ENCODE peak calls at places on chromosomes 3 and 15, in five cellular contexts. Q is gastrocnemius medialis, F is HCT116, P is lower lobe of right lung, H is fibroblast of lung. K is an unnamed sample.

GRCh38 chr15:70875001-70875782 is 17.0 kb downstream of the THAP10 start:
- DNase-seq in Q (no peak), F (no peak), P (no peak), H (peak; percentile 33), K (no peak)

GRCh38 chr3:178761024-178761423 is 224.8 kb downstream of the KCNMB2 start:
- DNase-seq in F (no peak), H (no peak), P (no peak), Q (no peak), K (no peak)

GRCh38 chr3:133884547-133885240 is 11.0 kb downstream of the RAB6B start:
- DNase-seq in Q (no peak), F (no peak), H (no peak), P (no peak), K (peak; percentile 8)

GRCh38 chr3:67083277-67083676 is 85.2 kb downstream of the KBTBD8 start:
- DNase-seq in Q (no peak), F (no peak), P (no peak), H (peak; percentile 20), K (no peak)

GRCh38 chr15:62165029-62165792 is at the start of gene C2CD4B:
- DNase-seq in H (no peak), P (peak; percentile 70), F (no peak), Q (no peak), K (peak; percentile 91)

GRCh38 chr3:129651316-129652202 is 45.1 kb upstream of the PLXND1 start:
- DNase-seq in H (peak; percentile 94), F (peak; percentile 59), P (no peak), Q (no peak), K (no peak)

GRCh38 chr15:82554351-82554750 is 14.1 kb upstream of the RPS17 start:
- DNase-seq in H (no peak), F (no peak), Q (peak; percentile 33), P (no peak), K (no peak)

GRCh38 chr3:177554900-177555759 is 357.8 kb upstream of the TBL1XR1 start:
- DNase-seq in P (no peak), Q (no peak), H (peak; percentile 91), F (no peak), K (no peak)

GRCh38 chr3:187186801-187187421 is 10.4 kb upstream of the RTP1 start:
- DNase-seq in Q (peak; percentile 74), H (peak; percentile 98), P (peak; percentile 50), F (no peak), K (peak; percentile 77)

GRCh38 chr3:160125188-160125587 is 100.0 kb upstream of the C3orf80 start:
- DNase-seq in F (no peak), P (no peak), Q (no peak), H (no peak), K (no peak)

GRCh38 chr3:124597273-124597672 is 133.0 kb upstream of the UMPS start:
- DNase-seq in H (no peak), Q (no peak), F (no peak), P (no peak), K (no peak)

GRCh38 chr3:23667536-23668429 is 138.0 kb upstream of the UBE2E1 start:
- DNase-seq in H (peak; percentile 46), P (no peak), F (no peak), Q (no peak), K (no peak)

GRCh38 chr3:153113553-153113952 is 48.5 kb upstream of the RAP2B start:
- DNase-seq in P (no peak), H (no peak), F (no peak), Q (no peak), K (no peak)

GRCh38 chr15:59165726-59166125 is 40.9 kb upstream of the LDHAL6B start:
- DNase-seq in F (no peak), H (peak; percentile 41), P (no peak), Q (no peak), K (no peak)

GRCh38 chr3:110736332-110736731 is 335.3 kb upstream of the NECTIN3 start:
- DNase-seq in F (no peak), P (no peak), H (no peak), Q (no peak), K (no peak)

DNA sequence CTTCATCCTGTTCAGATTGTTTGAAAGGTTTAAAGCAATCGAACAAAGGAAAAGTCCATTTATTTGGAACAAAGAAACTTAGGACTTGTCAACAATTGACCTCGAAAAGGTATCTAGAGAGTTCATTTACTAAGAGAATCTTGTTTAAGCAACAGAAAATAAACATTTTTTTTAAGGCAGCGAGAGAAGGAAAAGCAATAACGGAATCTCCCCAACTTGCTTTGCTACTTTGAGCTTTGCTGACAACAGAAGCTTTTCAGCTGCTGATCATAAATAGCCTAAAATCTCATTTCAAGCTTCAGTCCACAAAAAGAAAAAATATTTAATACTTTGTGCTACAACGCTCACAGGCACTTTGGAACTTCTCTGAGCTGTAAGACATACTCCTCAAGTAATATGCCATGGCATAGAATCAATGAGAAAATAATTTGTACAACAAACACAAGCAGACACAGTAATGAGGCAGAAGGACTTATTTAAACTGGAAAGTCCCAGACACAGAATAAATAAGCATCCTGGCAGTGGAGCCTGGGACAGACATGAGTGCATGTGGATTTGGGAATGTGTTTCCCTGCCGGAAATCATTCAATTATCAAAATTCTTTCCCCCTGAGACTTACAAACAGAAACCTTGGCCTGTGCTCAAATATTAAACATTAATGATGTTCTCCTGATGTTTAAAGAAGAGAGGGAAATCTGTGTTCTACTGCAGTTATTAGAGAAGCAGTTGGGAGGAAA is 520.3 kb downstream of the ROBO1 start:
- DNase-seq in P (no peak), H (peak; percentile 78), Q (no peak), F (no peak), K (no peak)
- H3K27ac ChIP-seq in P (peak overlapping the region; percentile 32), H (peak overlapping the region; percentile 2), Q (no peak overlapping the region), F (no peak overlapping the region), K (no peak overlapping the region)

GRCh38 chr3:32842987-32843386 is 25.2 kb downstream of the TRIM71 start:
- DNase-seq in H (no peak), Q (no peak), P (no peak), F (no peak), K (no peak)

GRCh38 chr3:32844914-32845313 is 27.1 kb downstream of the TRIM71 start:
- DNase-seq in H (no peak), P (no peak), Q (no peak), F (no peak), K (no peak)

GRCh38 chr3:32842531-32842931 is 24.7 kb downstream of the TRIM71 start:
- DNase-seq in Q (no peak), F (no peak), H (no peak), P (no peak), K (no peak)

GRCh38 chr3:32843504-32844321 is 25.9 kb downstream of the TRIM71 start:
- DNase-seq in Q (no peak), P (no peak), H (no peak), F (no peak), K (no peak)

GRCh38 chr3:32844322-32844654 is 26.5 kb downstream of the TRIM71 start:
- DNase-seq in Q (no peak), F (no peak), P (no peak), H (no peak), K (no peak)
- H3K27ac ChIP-seq in Q (no peak overlapping the region), F (no peak overlapping the region), P (no peak overlapping the region), H (no peak overlapping the region), K (no peak overlapping the region)

DNA sequence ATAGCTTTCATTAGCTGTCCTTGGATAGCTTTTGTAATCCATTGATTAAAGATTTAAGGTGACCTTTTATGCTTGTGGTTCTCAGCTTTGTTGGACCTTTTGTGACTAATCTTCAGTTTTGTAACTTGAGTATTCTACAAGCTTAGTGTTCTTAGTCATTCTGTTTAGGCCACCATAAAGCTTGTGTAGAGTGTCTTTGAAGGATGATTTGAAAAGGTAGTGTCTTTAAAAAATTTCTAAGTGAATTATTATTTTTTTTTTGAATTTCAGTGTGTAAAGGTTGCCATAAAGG is 7.5 kb downstream of the MORF4L1 start:
- DNase-seq in F (no peak), P (no peak), Q (no peak), H (peak; percentile 69), K (no peak)
- H3K27ac ChIP-seq in F (no peak overlapping the region), P (no peak overlapping the region), Q (no peak overlapping the region), H (no peak overlapping the region), K (no peak overlapping the region)

GRCh38 chr15:39639037-39639436 is 58.2 kb downstream of the THBS1 start:
- DNase-seq in P (no peak), Q (no peak), F (no peak), H (no peak), K (no peak)
- H3K27ac ChIP-seq in P (no peak overlapping the region), Q (no peak overlapping the region), F (no peak overlapping the region), H (no peak overlapping the region), K (no peak overlapping the region)

GRCh38 chr3:10015476-10015904 is 10.7 kb upstream of the FANCD2 start:
- DNase-seq in F (no peak), P (peak; percentile 82), H (peak; percentile 96), Q (peak; percentile 75), K (peak; percentile 90)
- H3K27ac ChIP-seq in F (no peak overlapping the region), P (peak overlapping the region; percentile 79), H (peak overlapping the region; percentile 63), Q (peak overlapping the region; percentile 77), K (peak overlapping the region; percentile 70)

DNA sequence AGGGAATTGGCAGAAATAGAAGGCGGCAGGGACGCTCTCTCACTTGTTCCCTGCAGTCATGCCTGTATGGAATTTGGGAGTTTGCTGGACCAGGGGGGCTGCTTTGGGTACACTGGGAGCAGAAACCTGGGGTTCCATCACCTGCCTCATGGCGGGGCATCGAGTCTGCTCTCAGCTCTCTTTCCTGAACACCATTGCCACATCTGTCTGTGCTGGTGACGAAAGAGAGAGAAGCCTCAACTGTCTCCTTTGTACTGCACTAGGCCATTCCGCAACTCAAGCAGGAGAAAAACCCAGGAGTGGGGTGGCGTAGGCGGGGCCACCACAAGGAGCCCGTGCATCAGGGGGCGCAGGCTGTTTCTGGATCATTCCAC is 14.0 kb downstream of the TMEM158 start:
- DNase-seq in H (no peak), Q (no peak), F (no peak), P (no peak), K (no peak)
- H3K27ac ChIP-seq in H (no peak overlapping the region), Q (no peak overlapping the region), F (no peak overlapping the region), P (no peak overlapping the region), K (no peak overlapping the region)

GRCh38 chr15:49900836-49901235 is 218.2 kb downstream of the ATP8B4 start:
- DNase-seq in H (no peak), F (no peak), P (no peak), Q (no peak), K (no peak)
- H3K27ac ChIP-seq in H (no peak overlapping the region), F (no peak overlapping the region), P (no peak overlapping the region), Q (no peak overlapping the region), K (no peak overlapping the region)

K was measured in kidney.